ENCODE peak calls at places on chromosome 3, in seven cellular contexts. Q, U, R, D, N, H and V are unnamed samples.

GRCh38 chr3:127195417-127195816 is 2.5 kb downstream of the PRR23E start:
- DNase-seq in Q (no peak), U (no peak), R (no peak), D (no peak), N (no peak), H (no peak), V (no peak)

GRCh38 chr3:14541646-14542045 is 1.5 kb upstream of the GRIP2 start:
- DNase-seq in Q (no peak), U (no peak), R (no peak), D (no peak), N (no peak), H (no peak), V (no peak)

GRCh38 chr3:42655331-42655888 is 1.9 kb downstream of the ZBTB47 start:
- DNase-seq in Q (no peak), U (peak), R (no peak), D (no peak), N (no peak), H (no peak), V (no peak)

GRCh38 chr3:20668411-20668810 is 482.4 kb upstream of the SGO1 start:
- DNase-seq in Q (no peak), U (no peak), R (no peak), D (no peak), N (no peak), H (no peak), V (peak)

GRCh38 chr3:78670087-78670486 is 1097.7 kb downstream of the ROBO1 start:
- DNase-seq in Q (no peak), U (no peak), R (no peak), D (no peak), N (no peak), H (no peak), V (no peak)

GRCh38 chr3:8733332-8734094 is at the start of gene CAV3:
- DNase-seq in Q (no peak), U (no peak), R (no peak), D (no peak), N (no peak), H (no peak), V (no peak)

GRCh38 chr3:73321286-73321685 is 259.8 kb downstream of the EBLN2 start:
- DNase-seq in Q (no peak), U (no peak), R (no peak), D (no peak), N (no peak), H (no peak), V (no peak)

GRCh38 chr3:171261487-171261886 is 198.7 kb downstream of the TNIK start:
- DNase-seq in Q (no peak), U (no peak), R (no peak), D (no peak), N (no peak), H (no peak), V (no peak)

GRCh38 chr3:55461896-55462295 is 25.2 kb downstream of the WNT5A start:
- DNase-seq in Q (no peak), U (no peak), R (peak), D (no peak), N (no peak), H (no peak), V (no peak)

GRCh38 chr3:13608969-13609725 is 60.2 kb downstream of the FBLN2 start:
- DNase-seq in Q (no peak), U (no peak), R (no peak), D (no peak), N (no peak), H (no peak), V (peak)

GRCh38 chr3:132145833-132146232 is 111.0 kb upstream of the CPNE4 start:
- DNase-seq in Q (no peak), U (no peak), R (peak), D (no peak), N (no peak), H (no peak), V (no peak)

GRCh38 chr3:133124511-133124910 is 86.3 kb downstream of the TMEM108 start:
- DNase-seq in Q (no peak), U (no peak), R (no peak), D (no peak), N (peak), H (no peak), V (peak)

GRCh38 chr3:171183042-171183441 is 156.5 kb upstream of the SLC2A2 start:
- DNase-seq in Q (no peak), U (no peak), R (no peak), D (no peak), N (no peak), H (no peak), V (peak)

GRCh38 chr3:59451800-59452741 is 402.2 kb upstream of the CFAP20DC start:
- DNase-seq in Q (no peak), U (no peak), R (no peak), D (no peak), N (no peak), H (no peak), V (no peak)

GRCh38 chr3:141303481-141304223 is 64.7 kb upstream of the ZBTB38 start:
- DNase-seq in Q (peak), U (peak), R (peak), D (peak), N (no peak), H (peak), V (no peak)

GRCh38 chr3:175020101-175020500 is 161.0 kb downstream of the NAALADL2 start:
- DNase-seq in Q (no peak), U (no peak), R (no peak), D (no peak), N (no peak), H (no peak), V (no peak)

GRCh38 chr3:43346990-43347749 is 60.8 kb downstream of the SNRK start:
- DNase-seq in Q (peak), U (no peak), R (no peak), D (no peak), N (no peak), H (no peak), V (no peak)

GRCh38 chr3:53579636-53580035 is 85.2 kb downstream of the CACNA1D start:
- DNase-seq in Q (no peak), U (no peak), R (no peak), D (no peak), N (no peak), H (no peak), V (no peak)

GRCh38 chr3:146640361-146640760 is 35.2 kb upstream of the PLSCR5 start:
- DNase-seq in Q (no peak), U (no peak), R (no peak), D (no peak), N (no peak), H (no peak), V (no peak)

GRCh38 chr3:122298239-122298638 is 26.8 kb upstream of the CSTA start:
- DNase-seq in Q (peak), U (no peak), R (no peak), D (no peak), N (no peak), H (no peak), V (no peak)

GRCh38 chr3:85164446-85164845 is 205.7 kb downstream of the CADM2 start:
- DNase-seq in Q (no peak), U (no peak), R (no peak), D (no peak), N (no peak), H (no peak), V (no peak)

GRCh38 chr3:80232760-80233159 is 465.0 kb upstream of the ROBO1 start:
- DNase-seq in Q (no peak), U (no peak), R (no peak), D (no peak), N (no peak), H (no peak), V (no peak)

GRCh38 chr3:178833696-178834095 is 237.9 kb downstream of the ZMAT3 start:
- DNase-seq in Q (no peak), U (no peak), R (no peak), D (no peak), N (no peak), H (no peak), V (no peak)

GRCh38 chr3:83706669-83707068 is 1252.1 kb upstream of the CADM2 start:
- DNase-seq in Q (no peak), U (no peak), R (no peak), D (no peak), N (no peak), H (no peak), V (no peak)

GRCh38 chr3:107992976-107993684 is 97.7 kb downstream of the CD47 start:
- DNase-seq in Q (no peak), U (no peak), R (no peak), D (no peak), N (no peak), H (no peak), V (no peak)

GRCh38 chr3:15324335-15324734 is 8.1 kb downstream of the SH3BP5 start:
- DNase-seq in Q (no peak), U (peak), R (no peak), D (no peak), N (no peak), H (no peak), V (no peak)

GRCh38 chr3:42489937-42490227 is 12.6 kb upstream of the VIPR1 start:
- DNase-seq in Q (no peak), U (peak), R (no peak), D (no peak), N (no peak), H (no peak), V (no peak)

GRCh38 chr3:136818851-136819783 is at the start of gene SLC35G2:
- DNase-seq in Q (peak), U (peak), R (peak), D (peak), N (peak), H (no peak), V (peak)

GRCh38 chr3:78079514-78079913 is 1039.6 kb downstream of the ROBO2 start:
- DNase-seq in Q (no peak), U (no peak), R (no peak), D (no peak), N (no peak), H (no peak), V (no peak)

GRCh38 chr3:117170112-117170511 is 460.5 kb downstream of the TUSC7 start:
- DNase-seq in Q (no peak), U (no peak), R (no peak), D (no peak), N (no peak), H (no peak), V (no peak)